ENCODE peak calls at places on chromosomes 5 and 9, in seven cellular contexts. O is endodermal cell; Y is coronary artery; V is CD4-positive, alpha-beta T cell; M is sigmoid colon; Q is kidney; D is substantia nigra. B is an unnamed sample.

GRCh38 chr5:137957948-137958347 is 68.7 kb downstream of the PKD2L2 start:
- DNase-seq in M (no peak), V (no peak), Y (no peak), Q (no peak), O (no peak), D (no peak), B (no peak)

GRCh38 chr9:84170521-84171141 is 169.9 kb downstream of the SLC28A3 start:
- DNase-seq in V (no peak), Y (peak), D (no peak), O (peak), M (peak), Q (peak), B (peak)

GRCh38 chr9:112285056-112285455 is 48.4 kb downstream of the PTBP3 start:
- DNase-seq in Q (no peak), Y (no peak), V (no peak), D (no peak), M (no peak), O (no peak), B (no peak)

GRCh38 chr5:103434057-103434456 is 128.5 kb downstream of the NUDT12 start:
- DNase-seq in O (peak), D (no peak), Q (peak), V (no peak), Y (no peak), M (no peak), B (no peak)

GRCh38 chr9:126606483-126606870 is 7.3 kb upstream of the LMX1B start:
- DNase-seq in V (no peak), M (peak), D (no peak), Y (no peak), Q (no peak), O (no peak), B (no peak)

GRCh38 chr9:127138444-127138843 is 16.0 kb upstream of the ANGPTL2 start:
- DNase-seq in V (no peak), Q (no peak), Y (no peak), M (no peak), O (peak), D (no peak), B (no peak)

GRCh38 chr5:157564149-157564711 is 11.3 kb downstream of the ADAM19 start:
- DNase-seq in M (no peak), O (peak), Q (no peak), Y (no peak), V (no peak), D (peak), B (no peak)

GRCh38 chr5:66796306-66797292 is 200.4 kb downstream of the MAST4 start:
- DNase-seq in Q (no peak), V (no peak), D (no peak), Y (no peak), O (no peak), M (no peak), B (no peak)

GRCh38 chr9:126489604-126490593 is 123.8 kb upstream of the LMX1B start:
- DNase-seq in V (no peak), D (peak), M (no peak), Y (no peak), Q (peak), O (peak), B (no peak)

GRCh38 chr9:29213374-29214161 is 1640.3 kb upstream of the C9orf72 start:
- DNase-seq in D (no peak), O (peak), Q (no peak), Y (no peak), M (no peak), V (no peak), B (no peak)

GRCh38 chr5:77935516-77936364 is 159.6 kb upstream of the TBCA start:
- DNase-seq in V (no peak), O (no peak), M (no peak), D (no peak), Q (no peak), Y (no peak), B (no peak)

GRCh38 chr5:66307647-66308257 is 163.7 kb downstream of the SREK1 start:
- DNase-seq in Y (no peak), Q (no peak), V (no peak), O (no peak), M (no peak), D (peak), B (no peak)

GRCh38 chr5:26482076-26482816 is 556.1 kb downstream of the CDH9 start:
- DNase-seq in V (no peak), Q (no peak), M (no peak), D (no peak), O (no peak), Y (no peak), B (no peak)

GRCh38 chr5:37735649-37736347 is 104.0 kb downstream of the GDNF start:
- DNase-seq in M (no peak), Y (no peak), O (no peak), D (peak), V (no peak), Q (no peak), B (no peak)

GRCh38 chr9:89999176-89999533 is 394.3 kb downstream of the GADD45G start:
- DNase-seq in Q (peak), Y (no peak), O (no peak), D (no peak), M (no peak), V (no peak), B (no peak)
- H3K27ac ChIP-seq in Q (peak), Y (peak), O (no peak), D (no peak), M (peak), V (no peak), B (no peak)

DNA sequence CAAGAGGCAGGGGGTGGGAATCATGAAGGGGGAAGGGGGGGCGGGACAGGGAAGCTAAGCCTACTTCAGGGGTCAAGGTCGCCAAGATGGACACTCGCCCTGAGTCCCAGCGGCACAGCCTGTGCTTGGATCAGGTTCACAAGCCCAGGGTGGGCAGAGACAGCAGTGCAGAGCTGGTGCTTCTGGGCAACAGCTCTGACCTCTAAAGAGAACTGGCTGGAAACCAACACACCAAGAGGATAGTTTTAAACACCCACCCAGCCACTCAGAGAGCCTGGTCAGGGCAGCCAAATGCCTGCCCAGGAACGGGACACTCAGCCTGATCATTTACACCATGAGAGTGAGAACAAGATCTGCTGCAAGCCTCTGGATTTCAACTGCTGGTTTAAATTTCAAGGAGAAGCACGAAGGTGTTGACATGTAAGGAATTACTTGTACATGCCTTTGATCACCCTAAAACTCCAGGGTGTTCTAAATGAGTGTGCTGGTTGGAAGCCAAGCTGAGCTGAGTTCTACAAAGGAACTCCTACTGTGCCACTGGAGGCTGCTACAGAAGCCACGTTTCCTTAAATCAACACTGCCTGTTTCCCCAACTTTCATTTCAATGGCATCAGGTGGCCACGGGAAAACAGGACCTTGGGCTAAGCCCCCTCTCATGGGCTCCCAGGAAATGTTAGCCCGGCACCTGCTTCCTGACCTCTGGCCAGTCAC is 91.5 kb downstream of the TTLL11 start:
- DNase-seq in Y (no peak), M (no peak), O (peak), Q (no peak), V (no peak), D (no peak), B (no peak)
- H3K27ac ChIP-seq in Y (no peak), M (peak), O (no peak), Q (peak), V (no peak), D (peak), B (no peak)

GRCh38 chr9:69671904-69672827 is at the start of gene APBA1:
- DNase-seq in V (peak), Q (peak), D (peak), O (peak), Y (peak), M (peak), B (no peak)
- H3K27ac ChIP-seq in V (no peak), Q (peak), D (peak), O (peak), Y (peak), M (peak), B (peak)

DNA sequence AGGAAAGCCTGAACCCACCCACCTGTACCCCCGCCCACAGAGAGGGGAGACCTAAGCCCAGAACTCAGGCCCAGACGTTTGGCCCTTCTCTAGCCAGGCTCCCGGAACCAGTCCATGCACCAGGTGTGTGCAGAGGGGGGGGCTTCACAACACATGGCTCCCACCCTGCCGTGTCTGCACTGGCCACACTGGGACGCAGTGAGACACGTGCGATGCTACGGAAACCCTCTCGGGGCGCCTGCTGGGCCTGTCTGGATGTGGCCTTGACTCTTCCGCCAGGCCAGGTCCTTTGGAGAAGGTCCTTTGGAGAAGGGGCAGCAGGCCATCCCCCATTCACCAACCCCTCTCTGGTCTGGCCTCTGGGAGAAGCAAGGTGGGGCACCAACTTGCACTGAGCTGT is 58.4 kb upstream of the SARDH start:
- DNase-seq in D (no peak), O (no peak), Q (no peak), V (no peak), Y (no peak), M (no peak), B (no peak)
- H3K27ac ChIP-seq in D (no peak), O (no peak), Q (no peak), V (no peak), Y (no peak), M (no peak), B (no peak)

DNA sequence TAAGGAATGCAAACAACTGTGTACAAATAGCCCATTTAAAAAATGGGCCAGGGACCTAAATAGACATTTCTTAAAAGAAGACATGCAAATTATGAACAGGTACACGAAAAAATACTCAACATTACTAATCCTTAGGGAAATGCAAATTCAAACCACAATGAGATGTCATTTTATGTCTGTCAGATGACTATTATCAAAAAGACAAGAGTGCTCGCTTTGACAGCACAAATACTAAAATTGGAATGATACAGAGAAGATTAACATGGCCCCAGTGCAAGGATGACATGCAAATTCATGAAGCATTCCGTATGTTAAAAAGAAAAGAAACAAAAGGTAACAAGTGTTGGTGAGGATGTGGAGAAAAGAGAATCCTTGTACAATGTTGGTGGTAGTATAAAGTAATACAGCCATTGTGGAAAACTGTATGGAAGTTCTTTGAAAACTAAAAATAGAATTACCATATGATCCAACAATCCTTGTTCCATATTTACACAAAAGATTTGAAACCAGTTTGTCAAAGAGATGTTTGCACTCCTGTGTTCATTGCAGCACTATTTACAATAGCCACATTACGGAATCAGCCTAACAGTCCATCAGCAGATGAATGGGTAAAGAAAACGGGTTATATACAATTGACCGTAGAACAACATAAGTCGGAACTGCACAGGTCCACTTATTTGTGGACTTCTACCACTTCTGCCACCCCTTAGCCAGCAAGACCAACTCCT is 47.2 kb upstream of the PCAT7 start:
- DNase-seq in D (no peak), M (no peak), Q (no peak), V (no peak), Y (no peak), O (no peak), B (no peak)
- H3K27ac ChIP-seq in D (no peak), M (no peak), Q (no peak), V (no peak), Y (no peak), O (no peak), B (no peak)

DNA sequence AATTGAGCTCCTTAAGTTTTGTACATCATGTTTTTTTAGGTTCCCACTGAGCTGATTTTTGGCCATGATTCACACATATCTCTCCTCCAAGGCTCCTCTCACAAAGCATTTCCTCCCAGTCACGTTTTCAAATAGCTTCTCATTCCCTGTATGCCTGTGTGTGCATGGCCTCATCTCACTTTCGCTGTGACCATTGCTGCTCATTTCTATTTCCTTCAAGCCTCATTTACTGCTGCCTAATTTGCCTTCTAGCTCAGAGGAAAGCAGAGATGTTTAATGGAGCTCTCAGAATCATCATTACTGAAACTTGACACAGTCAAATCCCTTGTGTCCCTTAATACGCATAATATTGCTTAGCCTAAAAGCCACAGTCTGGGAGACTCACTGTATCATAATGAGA is 278.4 kb upstream of the PTGER4 start:
- DNase-seq in Y (no peak), O (no peak), M (no peak), Q (no peak), V (no peak), D (no peak), B (no peak)
- H3K27ac ChIP-seq in Y (no peak), O (no peak), M (no peak), Q (no peak), V (no peak), D (no peak), B (no peak)

GRCh38 chr5:108528655-108529054 is 146.8 kb upstream of the FBXL17 start:
- DNase-seq in M (no peak), V (no peak), O (no peak), D (no peak), Y (no peak), Q (no peak), B (no peak)

GRCh38 chr5:108536321-108536720 is 154.4 kb upstream of the FBXL17 start:
- DNase-seq in O (no peak), M (no peak), Y (no peak), V (no peak), Q (no peak), D (no peak), B (no peak)

GRCh38 chr5:108530706-108531105 is 148.8 kb upstream of the FBXL17 start:
- DNase-seq in M (no peak), O (no peak), D (no peak), V (no peak), Q (no peak), Y (no peak), B (no peak)

GRCh38 chr5:108529381-108529780 is 147.5 kb upstream of the FBXL17 start:
- DNase-seq in Q (no peak), V (no peak), M (no peak), D (no peak), Y (no peak), O (no peak), B (no peak)

GRCh38 chr5:108531367-108532211 is 149.7 kb upstream of the FBXL17 start:
- DNase-seq in V (no peak), Y (no peak), M (no peak), Q (no peak), O (no peak), D (no peak), B (no peak)
- H3K27ac ChIP-seq in V (no peak), Y (no peak), M (no peak), Q (no peak), O (no peak), D (no peak), B (no peak)

GRCh38 chr5:155532621-155533314 is 519.2 kb downstream of the KIF4B start:
- DNase-seq in M (no peak), D (no peak), Q (no peak), O (no peak), Y (no peak), V (no peak), B (peak)
- H3K27ac ChIP-seq in M (no peak), D (no peak), Q (no peak), O (no peak), Y (no peak), V (no peak), B (peak)

B was measured in epithelial cell of prostate.